ENCODE peak calls at places on chromosome 15, in nine cellular contexts. Z, R, Q, E, M, W, S, X and J are unnamed samples.

GRCh38 chr15:74867562-74868458 is 5.4 kb downstream of the SCAMP2 start:
- DNase-seq in Z (no peak), R (no peak), Q (no peak), E (no peak), M (no peak), W (no peak), S (no peak), X (no peak), J (no peak)

GRCh38 chr15:74500401-74500800 is 39.4 kb upstream of the UBL7 start:
- DNase-seq in Z (no peak), R (no peak), Q (no peak), E (no peak), M (no peak), W (no peak), S (no peak), X (no peak), J (no peak)

GRCh38 chr15:96524676-96525417 is 194.3 kb downstream of the NR2F2 start:
- DNase-seq in Z (no peak), R (no peak), Q (no peak), E (no peak), M (no peak), W (no peak), S (no peak), X (no peak), J (no peak)

GRCh38 chr15:55775316-55775715 is 32.4 kb upstream of the PRTG start:
- DNase-seq in Z (no peak), R (no peak), Q (no peak), E (peak; percentile 27), M (no peak), W (no peak), S (no peak), X (no peak), J (peak; percentile 19)

GRCh38 chr15:49151831-49152230 is 3.6 kb downstream of the COPS2 start:
- DNase-seq in Z (no peak), R (no peak), Q (no peak), E (no peak), M (no peak), W (no peak), S (no peak), X (no peak), J (no peak)

GRCh38 chr15:80777836-80778620 is 1.1 kb upstream of the CEMIP start:
- DNase-seq in Z (no peak), R (no peak), Q (peak; percentile 41), E (peak; percentile 59), M (no peak), W (no peak), S (no peak), X (no peak), J (no peak)

GRCh38 chr15:26628879-26629529 is 143.9 kb downstream of the GABRB3 start:
- DNase-seq in Z (peak; percentile 96), R (no peak), Q (no peak), E (peak; percentile 91), M (no peak), W (peak; percentile 58), S (no peak), X (peak; percentile 80), J (peak; percentile 5)

GRCh38 chr15:33242165-33242564 is 47.7 kb upstream of the FMN1 start:
- DNase-seq in Z (no peak), R (peak; percentile 27), Q (peak; percentile 47), E (peak; percentile 94), M (no peak), W (peak; percentile 81), S (no peak), X (no peak), J (peak; percentile 88)

GRCh38 chr15:67776600-67776999 is 48.7 kb upstream of the SKOR1 start:
- DNase-seq in Z (no peak), R (no peak), Q (peak; percentile 21), E (peak; percentile 14), M (no peak), W (peak; percentile 24), S (no peak), X (no peak), J (no peak)

GRCh38 chr15:90560229-90560771 is 30.6 kb downstream of the CRTC3 start:
- DNase-seq in Z (no peak), R (no peak), Q (peak; percentile 88), E (no peak), M (no peak), W (peak; percentile 83), S (no peak), X (no peak), J (no peak)

GRCh38 chr15:37789392-37789776 is 145.1 kb upstream of the TMCO5A start:
- DNase-seq in Z (no peak), R (no peak), Q (no peak), E (no peak), M (no peak), W (no peak), S (no peak), X (no peak), J (no peak)

GRCh38 chr15:71565636-71566160 is 244.7 kb upstream of the NR2E3 start:
- DNase-seq in Z (no peak), R (no peak), Q (peak; percentile 17), E (no peak), M (no peak), W (no peak), S (no peak), X (no peak), J (no peak)

GRCh38 chr15:79088426-79089205 is 2.0 kb downstream of the RASGRF1 start:
- DNase-seq in Z (no peak), R (no peak), Q (no peak), E (no peak), M (no peak), W (no peak), S (no peak), X (no peak), J (no peak)

GRCh38 chr15:48332642-48333034 is 1.4 kb downstream of the DUT start:
- DNase-seq in Z (no peak), R (no peak), Q (no peak), E (no peak), M (no peak), W (no peak), S (peak; percentile 11), X (no peak), J (no peak)

GRCh38 chr15:69781411-69782125 is 316.1 kb downstream of the TLE3 start:
- DNase-seq in Z (no peak), R (no peak), Q (no peak), E (no peak), M (no peak), W (no peak), S (no peak), X (no peak), J (no peak)

GRCh38 chr15:40595219-40595618 is 1.2 kb downstream of the KNL1 start:
- DNase-seq in Z (no peak), R (no peak), Q (no peak), E (no peak), M (no peak), W (no peak), S (no peak), X (no peak), J (no peak)

GRCh38 chr15:40343512-40343911 is 2.8 kb upstream of the CCDC9B start:
- DNase-seq in Z (no peak), R (no peak), Q (peak; percentile 89), E (peak; percentile 97), M (no peak), W (peak; percentile 89), S (no peak), X (no peak), J (no peak)